ENCODE peak calls at places on chromosomes 6 and 20, in four cellular contexts. I is NCI-H774, U is neural progenitor cell, L is kidney tubule cell. Z is an unnamed sample.

GRCh38 chr6:99736302-99736701 is 129.7 kb downstream of the PRDM13 start:
- DNase-seq in U (no peak), L (no peak), I (no peak), Z (no peak)

GRCh38 chr6:71367763-71368162 is 79.2 kb downstream of the OGFRL1 start:
- DNase-seq in L (no peak), I (no peak), U (no peak), Z (no peak)

GRCh38 chr6:423062-423798 is 31.7 kb downstream of the IRF4 start:
- DNase-seq in L (no peak), I (no peak), U (no peak), Z (no peak)

GRCh38 chr6:90183587-90184333 is 112.9 kb downstream of the BACH2 start:
- DNase-seq in U (no peak), L (peak; percentile 90), I (no peak), Z (no peak)

GRCh38 chr20:22403860-22404608 is 180.3 kb downstream of the FOXA2 start:
- DNase-seq in I (peak; percentile 23), L (peak; percentile 46), U (peak; percentile 47), Z (peak; percentile 15)

GRCh38 chr6:26044140-26045045 is 42.8 kb upstream of the HFE start:
- DNase-seq in U (no peak), I (peak; percentile 65), L (peak; percentile 45), Z (peak; percentile 68)

GRCh38 chr6:106637718-106638341 is 8.5 kb downstream of the QRSL1 start:
- DNase-seq in L (no peak), U (no peak), I (no peak), Z (no peak)

GRCh38 chr20:10603971-10604864 is 69.6 kb downstream of the JAG1 start:
- DNase-seq in I (no peak), U (peak; percentile 91), L (peak; percentile 71), Z (peak; percentile 90)

GRCh38 chr6:40586800-40587201 is 363 bp downstream of the LRFN2 start:
- DNase-seq in L (no peak), U (peak; percentile 10), I (no peak), Z (peak; percentile 34)

GRCh38 chr6:125931733-125932450 is 24.7 kb upstream of the HINT3 start:
- DNase-seq in I (no peak), U (no peak), L (peak; percentile 70), Z (no peak)

GRCh38 chr6:154786144-154786868 is 53.1 kb downstream of the SCAF8 start:
- DNase-seq in U (no peak), L (no peak), I (no peak), Z (no peak)

GRCh38 chr6:165163519-165163918 is 145.9 kb downstream of the C6orf118 start:
- DNase-seq in L (no peak), I (no peak), U (no peak), Z (no peak)

GRCh38 chr20:19026121-19026878 is 186.1 kb upstream of the SLC24A3 start:
- DNase-seq in U (no peak), I (no peak), L (no peak), Z (peak; percentile 20)

GRCh38 chr6:44386929-44387345 is 569 bp upstream of the CDC5L start:
- DNase-seq in U (no peak), L (peak; percentile 4), I (peak; percentile 52), Z (peak; percentile 84)

GRCh38 chr6:31636698-31637596 is 15.5 kb downstream of the BAG6 start:
- DNase-seq in I (no peak), L (no peak), U (no peak), Z (peak; percentile 27)

GRCh38 chr6:158978752-158979151 is 21.2 kb downstream of the RSPH3 start:
- DNase-seq in U (no peak), L (peak; percentile 7), I (no peak), Z (peak; percentile 51)

GRCh38 chr6:168186438-168186837 is 107.4 kb upstream of the FRMD1 start:
- DNase-seq in I (no peak), L (no peak), U (no peak), Z (no peak)

GRCh38 chr20:12372557-12372956 is 454.9 kb downstream of the BTBD3 start:
- DNase-seq in I (peak; percentile 80), U (no peak), L (no peak), Z (no peak)

GRCh38 chr6:53943410-53943809 is 148.6 kb downstream of the LRRC1 start:
- DNase-seq in U (no peak), L (no peak), I (no peak), Z (no peak)

GRCh38 chr20:11144114-11144513 is 470.3 kb upstream of the JAG1 start:
- DNase-seq in L (no peak), U (no peak), I (no peak), Z (peak; percentile 92)

GRCh38 chr20:44785768-44786167 is 24.6 kb downstream of the RIMS4 start:
- DNase-seq in U (peak; percentile 58), I (no peak), L (peak; percentile 34), Z (peak; percentile 54)

GRCh38 chr6:133757330-133757729 is 131.6 kb upstream of the TCF21 start:
- DNase-seq in L (no peak), U (no peak), I (no peak), Z (peak; percentile 37)

GRCh38 chr20:10079964-10080363 is 45.2 kb downstream of the ANKEF1 start:
- DNase-seq in L (peak; percentile 45), U (no peak), I (no peak), Z (peak; percentile 85)